ENCODE peak calls at places on chromosome 1, in four cellular contexts. H is NCI-H146, S is RPMI8226, L is endothelial cell. R is an unnamed sample.

GRCh38 chr1:108653431-108654105 is 7.3 kb downstream of the HENMT1 start:
- DNase-seq in H (no peak), S (no peak), L (no peak), R (no peak)

GRCh38 chr1:112973788-112974187 is 17.8 kb upstream of the SLC16A1 start:
- DNase-seq in L (no peak), S (no peak), H (no peak), R (no peak)

GRCh38 chr1:6057170-6057569 is 11.5 kb downstream of the KCNAB2 start:
- DNase-seq in H (no peak), S (no peak), L (no peak), R (no peak)

GRCh38 chr1:180360333-180361075 is 130.4 kb downstream of the LHX4 start:
- DNase-seq in H (no peak), L (no peak), S (no peak), R (no peak)

GRCh38 chr1:163796394-163796821 is 474.7 kb downstream of the NUF2 start:
- DNase-seq in L (no peak), H (peak; percentile 66), S (no peak), R (no peak)

GRCh38 chr1:235408503-235408960 is 41.3 kb downstream of the TBCE start:
- DNase-seq in L (no peak), H (no peak), S (no peak), R (no peak)

GRCh38 chr1:33692216-33693188 is 171.4 kb upstream of the HMGB4 start:
- DNase-seq in S (no peak), L (no peak), H (no peak), R (no peak)

GRCh38 chr1:165763442-165763841 is 5.2 kb downstream of the TMCO1 start:
- DNase-seq in L (no peak), S (no peak), H (no peak), R (no peak)

GRCh38 chr1:103191327-103191726 is 83.0 kb upstream of the COL11A1 start:
- DNase-seq in S (no peak), L (no peak), H (no peak), R (no peak)

GRCh38 chr1:114671011-114671938 is 1.4 kb upstream of the DENND2C start:
- DNase-seq in L (no peak), H (no peak), S (no peak), R (no peak)

GRCh38 chr1:225813250-225813964 is 3.5 kb downstream of the EPHX1 start:
- DNase-seq in S (no peak), H (peak; percentile 81), L (no peak), R (no peak)

GRCh38 chr1:161439280-161440232 is 65.7 kb upstream of the FCGR2A start:
- DNase-seq in L (no peak), S (peak; percentile 70), H (no peak), R (peak; percentile 82)

GRCh38 chr1:100927276-100927675 is 31.4 kb downstream of the SLC30A7 start:
- DNase-seq in H (no peak), L (no peak), S (no peak), R (no peak)

GRCh38 chr1:237007147-237007881 is 3.1 kb upstream of the MT1HL1 start:
- DNase-seq in L (no peak), H (no peak), S (no peak), R (no peak)

GRCh38 chr1:17305576-17306095 is 2.4 kb upstream of the PADI4 start:
- DNase-seq in L (no peak), H (no peak), S (no peak), R (peak; percentile 43)

GRCh38 chr1:171860696-171861095 is 19.4 kb downstream of the DNM3 start:
- DNase-seq in H (no peak), L (no peak), S (no peak), R (no peak)

R was measured in WERI-Rb-1.